ENCODE peak calls at places on chromosomes 2 and 18, in six cellular contexts. One of them, this sample, is unnamed.

GRCh38 chr2:128565441-128565840 is 246.8 kb upstream of the HS6ST1 start:
- DNase-seq in IMR-90: no peak
- DNase-seq in mesenchymal stem cell: no peak
- DNase-seq in H9: no peak
- DNase-seq in H1: no peak
- DNase-seq in trophoblast cell: no peak
- DNase-seq in this sample: no peak

GRCh38 chr2:190121971-190122370 is 59.4 kb upstream of the MSTN start:
- DNase-seq in IMR-90: peak; percentile 41
- DNase-seq in mesenchymal stem cell: peak; percentile 29
- DNase-seq in H9: no peak
- DNase-seq in H1: no peak
- DNase-seq in trophoblast cell: peak; percentile 23
- DNase-seq in this sample: no peak

GRCh38 chr18:56709463-56709862 is 58.3 kb downstream of the WDR7 start:
- DNase-seq in IMR-90: peak; percentile 90
- DNase-seq in mesenchymal stem cell: peak; percentile 81
- DNase-seq in H9: no peak
- DNase-seq in H1: peak; percentile 9
- DNase-seq in trophoblast cell: peak; percentile 79
- DNase-seq in this sample: no peak

GRCh38 chr2:18290386-18290785 is 270.1 kb downstream of the RDH14 start:
- DNase-seq in IMR-90: peak; percentile 27
- DNase-seq in mesenchymal stem cell: peak; percentile 42
- DNase-seq in H9: no peak
- DNase-seq in H1: no peak
- DNase-seq in trophoblast cell: no peak
- DNase-seq in this sample: no peak

GRCh38 chr2:1269812-1270211 is 143.5 kb upstream of the TPO start:
- DNase-seq in IMR-90: no peak
- DNase-seq in mesenchymal stem cell: no peak
- DNase-seq in H9: no peak
- DNase-seq in H1: no peak
- DNase-seq in trophoblast cell: no peak
- DNase-seq in this sample: no peak

GRCh38 chr2:44171018-44171417 is 2.3 kb downstream of the PPM1B start:
- DNase-seq in IMR-90: peak; percentile 58
- DNase-seq in mesenchymal stem cell: peak; percentile 37
- DNase-seq in H9: no peak
- DNase-seq in H1: no peak
- DNase-seq in trophoblast cell: peak; percentile 75
- DNase-seq in this sample: no peak

GRCh38 chr2:67918471-67918870 is 144.3 kb downstream of the C1D start:
- DNase-seq in IMR-90: no peak
- DNase-seq in mesenchymal stem cell: no peak
- DNase-seq in H9: no peak
- DNase-seq in H1: no peak
- DNase-seq in trophoblast cell: no peak
- DNase-seq in this sample: no peak

GRCh38 chr2:107719781-107720180 is 106.9 kb upstream of the RGPD4 start:
- DNase-seq in IMR-90: no peak
- DNase-seq in mesenchymal stem cell: no peak
- DNase-seq in H9: no peak
- DNase-seq in H1: no peak
- DNase-seq in trophoblast cell: no peak
- DNase-seq in this sample: no peak

GRCh38 chr2:71811157-71811556 is 336.5 kb downstream of the CYP26B1 start:
- DNase-seq in IMR-90: no peak
- DNase-seq in mesenchymal stem cell: no peak
- DNase-seq in H9: no peak
- DNase-seq in H1: no peak
- DNase-seq in trophoblast cell: no peak
- DNase-seq in this sample: no peak

GRCh38 chr18:73283032-73283431 is 415.2 kb upstream of the NETO1 start:
- DNase-seq in IMR-90: peak; percentile 27
- DNase-seq in mesenchymal stem cell: peak; percentile 67
- DNase-seq in H9: no peak
- DNase-seq in H1: no peak
- DNase-seq in trophoblast cell: no peak
- DNase-seq in this sample: no peak

GRCh38 chr2:134917958-134918517 is 584 bp upstream of the CCNT2 start:
- DNase-seq in IMR-90: no peak
- DNase-seq in mesenchymal stem cell: peak; percentile 96
- DNase-seq in H9: no peak
- DNase-seq in H1: no peak
- DNase-seq in trophoblast cell: peak; percentile 92
- DNase-seq in this sample: peak; percentile 80

GRCh38 chr2:58479557-58480120 is 238.5 kb upstream of the FANCL start:
- DNase-seq in IMR-90: no peak
- DNase-seq in mesenchymal stem cell: no peak
- DNase-seq in H9: peak; percentile 49
- DNase-seq in H1: peak; percentile 19
- DNase-seq in trophoblast cell: no peak
- DNase-seq in this sample: no peak

DNA sequence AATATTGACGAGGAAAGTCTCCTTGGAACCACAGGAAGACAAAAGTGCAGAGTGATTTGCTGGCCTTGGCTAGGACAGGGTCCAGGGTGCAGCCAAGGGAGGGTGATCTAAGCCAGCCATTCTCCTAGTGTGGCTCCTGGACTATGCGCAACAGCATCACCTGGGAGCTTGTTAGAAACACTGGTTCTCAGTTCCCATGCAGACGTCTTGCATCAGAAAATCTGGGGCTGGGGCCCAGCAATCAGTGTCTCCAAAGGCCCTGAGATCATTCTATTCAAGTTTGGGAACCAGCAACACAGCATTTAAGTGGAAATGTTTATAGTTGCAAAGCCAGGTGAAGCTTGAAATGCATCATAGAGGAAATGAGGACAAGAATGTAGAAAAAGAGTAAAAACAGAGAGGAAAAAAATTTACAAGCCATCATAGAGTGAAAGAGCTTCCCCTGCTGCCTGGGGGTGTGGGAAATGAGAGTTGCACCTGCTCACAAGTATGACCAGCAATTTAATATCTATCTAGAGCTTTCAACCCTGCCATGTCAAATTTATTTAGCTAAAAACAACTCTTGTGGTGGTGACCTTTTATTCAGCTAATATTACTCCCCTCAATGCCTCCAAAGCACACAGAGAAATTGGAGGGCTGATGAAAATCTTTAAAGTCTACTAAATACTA is 54.4 kb upstream of the SEC11C start:
- DNase-seq in IMR-90: no peak
- DNase-seq in mesenchymal stem cell: no peak
- DNase-seq in H9: no peak
- DNase-seq in H1: no peak
- DNase-seq in trophoblast cell: no peak
- DNase-seq in this sample: no peak
- H3K14ac ChIP-seq in IMR-90: no peak overlapping the region
- H3K14ac ChIP-seq in mesenchymal stem cell: no peak overlapping the region
- H3K14ac ChIP-seq in H9: no peak overlapping the region
- H3K14ac ChIP-seq in H1: no peak overlapping the region
- H3K14ac ChIP-seq in trophoblast cell: no peak overlapping the region
- H3K14ac ChIP-seq in this sample: peak overlapping the region; percentile 33

DNA sequence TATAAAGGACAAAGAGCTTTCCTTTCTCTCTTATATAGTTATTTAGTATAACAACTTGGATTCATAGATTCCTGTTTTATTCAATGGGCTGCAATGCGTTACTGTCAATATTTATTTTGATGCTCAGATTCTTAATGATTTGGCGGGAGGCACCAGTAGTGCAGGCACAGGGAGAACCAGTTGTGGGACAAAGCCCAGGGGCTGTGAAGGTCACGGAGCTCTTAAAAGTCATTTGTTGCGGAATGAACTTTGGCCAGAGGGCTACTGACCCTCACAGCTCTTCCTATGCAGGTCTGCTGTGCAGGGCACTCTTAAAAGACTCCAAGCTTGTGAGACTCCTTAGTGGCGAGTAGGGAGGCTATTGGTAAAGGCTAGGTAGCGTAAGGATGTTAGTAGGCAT is 34.0 kb downstream of the BCL2L11 start:
- DNase-seq in IMR-90: no peak
- DNase-seq in mesenchymal stem cell: no peak
- DNase-seq in H9: no peak
- DNase-seq in H1: no peak
- DNase-seq in trophoblast cell: no peak
- DNase-seq in this sample: no peak
- H3K4me2 ChIP-seq in IMR-90: no peak overlapping the region
- H3K4me2 ChIP-seq in mesenchymal stem cell: no peak overlapping the region
- H3K4me2 ChIP-seq in H9: no peak overlapping the region
- H3K4me2 ChIP-seq in H1: no peak overlapping the region
- H3K4me2 ChIP-seq in trophoblast cell: no peak overlapping the region
- H3K4me2 ChIP-seq in this sample: no peak overlapping the region

GRCh38 chr2:10319892-10320574 is 17.3 kb downstream of the HPCAL1 start:
- DNase-seq in IMR-90: no peak
- DNase-seq in mesenchymal stem cell: no peak
- DNase-seq in H9: no peak
- DNase-seq in H1: no peak
- DNase-seq in trophoblast cell: no peak
- DNase-seq in this sample: no peak

GRCh38 chr2:10320575-10320931 is 17.8 kb downstream of the HPCAL1 start:
- DNase-seq in IMR-90: no peak
- DNase-seq in mesenchymal stem cell: no peak
- DNase-seq in H9: no peak
- DNase-seq in H1: no peak
- DNase-seq in trophoblast cell: no peak
- DNase-seq in this sample: no peak

GRCh38 chr2:10321590-10321989 is 18.9 kb downstream of the HPCAL1 start:
- DNase-seq in IMR-90: no peak
- DNase-seq in mesenchymal stem cell: no peak
- DNase-seq in H9: no peak
- DNase-seq in H1: no peak
- DNase-seq in trophoblast cell: no peak
- DNase-seq in this sample: no peak

GRCh38 chr2:10322481-10322880 is 19.8 kb downstream of the HPCAL1 start:
- DNase-seq in IMR-90: no peak
- DNase-seq in mesenchymal stem cell: no peak
- DNase-seq in H9: no peak
- DNase-seq in H1: no peak
- DNase-seq in trophoblast cell: no peak
- DNase-seq in this sample: no peak

DNA sequence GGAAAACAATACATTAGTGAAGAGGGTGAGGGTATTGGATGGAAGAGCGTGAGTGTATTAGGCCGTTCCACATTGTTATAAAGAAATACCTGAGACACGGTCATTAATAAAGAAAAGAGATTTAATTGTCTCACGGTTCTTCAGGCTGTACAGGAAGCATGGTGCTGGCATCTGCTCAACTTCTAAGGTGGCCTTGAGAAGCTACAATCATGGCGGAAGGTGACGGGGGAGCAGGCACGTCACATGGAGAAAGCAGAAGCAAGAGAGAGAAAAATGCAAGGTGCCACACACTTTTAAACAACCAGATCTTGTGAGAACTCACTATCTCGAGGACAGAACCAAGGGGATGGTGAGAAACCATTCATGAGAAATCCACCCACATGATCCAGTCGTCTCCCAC is 18.2 kb downstream of the HPCAL1 start:
- DNase-seq in IMR-90: no peak
- DNase-seq in mesenchymal stem cell: no peak
- DNase-seq in H9: no peak
- DNase-seq in H1: no peak
- DNase-seq in trophoblast cell: no peak
- DNase-seq in this sample: no peak
- H3K14ac ChIP-seq in IMR-90: no peak overlapping the region
- H3K14ac ChIP-seq in mesenchymal stem cell: no peak overlapping the region
- H3K14ac ChIP-seq in H9: no peak overlapping the region
- H3K14ac ChIP-seq in H1: no peak overlapping the region
- H3K14ac ChIP-seq in trophoblast cell: no peak overlapping the region
- H3K14ac ChIP-seq in this sample: no peak overlapping the region

GRCh38 chr18:58669731-58670379 is 1.4 kb upstream of the MALT1 start:
- DNase-seq in IMR-90: peak; percentile 68
- DNase-seq in mesenchymal stem cell: peak; percentile 62
- DNase-seq in H9: no peak
- DNase-seq in H1: no peak
- DNase-seq in trophoblast cell: no peak
- DNase-seq in this sample: no peak
- H3K4me2 ChIP-seq in IMR-90: peak overlapping the region; percentile 94
- H3K4me2 ChIP-seq in mesenchymal stem cell: no peak overlapping the region
- H3K4me2 ChIP-seq in H9: peak overlapping the region; percentile 65
- H3K4me2 ChIP-seq in H1: peak overlapping the region; percentile 66
- H3K4me2 ChIP-seq in trophoblast cell: no peak overlapping the region
- H3K4me2 ChIP-seq in this sample: no peak overlapping the region

DNA sequence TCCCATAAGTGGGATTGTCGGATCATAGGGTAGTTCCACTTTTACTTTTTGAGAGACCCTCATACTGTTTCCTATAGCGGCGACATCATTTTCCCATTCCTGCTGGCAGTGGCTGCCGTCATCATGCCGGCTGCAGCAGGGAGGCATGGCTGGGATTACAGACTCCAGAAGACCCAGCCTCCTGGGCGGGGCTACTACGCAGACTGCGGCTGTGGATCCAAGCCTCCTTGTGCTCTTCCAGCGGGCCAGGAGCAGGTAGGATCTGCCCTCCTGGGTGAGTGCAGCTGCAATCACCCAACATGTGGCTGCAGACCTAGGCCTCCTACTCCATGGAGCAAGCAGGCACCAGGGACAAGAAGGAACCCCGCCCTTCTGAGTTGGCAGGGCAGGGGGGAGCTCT is 359.2 kb downstream of the GALR1 start:
- DNase-seq in IMR-90: no peak
- DNase-seq in mesenchymal stem cell: no peak
- DNase-seq in H9: peak; percentile 82
- DNase-seq in H1: no peak
- DNase-seq in trophoblast cell: no peak
- DNase-seq in this sample: no peak
- H3K14ac ChIP-seq in IMR-90: no peak overlapping the region
- H3K14ac ChIP-seq in mesenchymal stem cell: no peak overlapping the region
- H3K14ac ChIP-seq in H9: no peak overlapping the region
- H3K14ac ChIP-seq in H1: no peak overlapping the region
- H3K14ac ChIP-seq in trophoblast cell: no peak overlapping the region
- H3K14ac ChIP-seq in this sample: peak overlapping the region; percentile 86

GRCh38 chr18:62554083-62554815 is 31.4 kb downstream of the ZCCHC2 start:
- DNase-seq in IMR-90: no peak
- DNase-seq in mesenchymal stem cell: no peak
- DNase-seq in H9: no peak
- DNase-seq in H1: no peak
- DNase-seq in trophoblast cell: no peak
- DNase-seq in this sample: no peak
- H3K4me2 ChIP-seq in IMR-90: no peak overlapping the region
- H3K4me2 ChIP-seq in mesenchymal stem cell: no peak overlapping the region
- H3K4me2 ChIP-seq in H9: no peak overlapping the region
- H3K4me2 ChIP-seq in H1: no peak overlapping the region
- H3K4me2 ChIP-seq in trophoblast cell: no peak overlapping the region
- H3K4me2 ChIP-seq in this sample: no peak overlapping the region

GRCh38 chr2:54454548-54454921 is 1.6 kb upstream of the SPTBN1 start:
- DNase-seq in IMR-90: no peak
- DNase-seq in mesenchymal stem cell: no peak
- DNase-seq in H9: no peak
- DNase-seq in H1: no peak
- DNase-seq in trophoblast cell: no peak
- DNase-seq in this sample: no peak
- H3K14ac ChIP-seq in IMR-90: no peak overlapping the region
- H3K14ac ChIP-seq in mesenchymal stem cell: no peak overlapping the region
- H3K14ac ChIP-seq in H9: no peak overlapping the region
- H3K14ac ChIP-seq in H1: no peak overlapping the region
- H3K14ac ChIP-seq in trophoblast cell: no peak overlapping the region
- H3K14ac ChIP-seq in this sample: no peak overlapping the region